ENCODE peak calls at places on chromosomes 13 and 19, in nine cellular contexts. One of them, this sample, is unnamed.

GRCh38 chr13:113669871-113670341 is 2.9 kb downstream of the GRK1 start:
- DNase-seq in progenitor cell of endocrine pancreas: no peak
- DNase-seq in foreskin keratinocyte: no peak
- DNase-seq in occipital lobe: no peak
- DNase-seq in breast epithelium: peak; percentile 41
- DNase-seq in iPS DF 19.7: no peak
- DNase-seq in small intestine: no peak
- DNase-seq in smooth muscle cell of the brain vasculature: no peak
- DNase-seq in NCI-H510A: no peak
- DNase-seq in this sample: no peak

GRCh38 chr19:13122980-13123957 is 5.2 kb downstream of the NACC1 start:
- DNase-seq in progenitor cell of endocrine pancreas: no peak
- DNase-seq in foreskin keratinocyte: no peak
- DNase-seq in occipital lobe: peak; percentile 35
- DNase-seq in breast epithelium: no peak
- DNase-seq in iPS DF 19.7: no peak
- DNase-seq in small intestine: no peak
- DNase-seq in smooth muscle cell of the brain vasculature: no peak
- DNase-seq in NCI-H510A: no peak
- DNase-seq in this sample: no peak

GRCh38 chr19:5171711-5172110 is 168.9 kb downstream of the PTPRS start:
- DNase-seq in progenitor cell of endocrine pancreas: no peak
- DNase-seq in foreskin keratinocyte: peak; percentile 39
- DNase-seq in occipital lobe: no peak
- DNase-seq in breast epithelium: no peak
- DNase-seq in iPS DF 19.7: no peak
- DNase-seq in small intestine: no peak
- DNase-seq in smooth muscle cell of the brain vasculature: no peak
- DNase-seq in NCI-H510A: no peak
- DNase-seq in this sample: no peak

GRCh38 chr13:75222031-75222430 is 259.9 kb downstream of the TBC1D4 start:
- DNase-seq in progenitor cell of endocrine pancreas: no peak
- DNase-seq in foreskin keratinocyte: peak; percentile 11
- DNase-seq in occipital lobe: no peak
- DNase-seq in breast epithelium: no peak
- DNase-seq in iPS DF 19.7: no peak
- DNase-seq in small intestine: no peak
- DNase-seq in smooth muscle cell of the brain vasculature: no peak
- DNase-seq in NCI-H510A: no peak
- DNase-seq in this sample: no peak

GRCh38 chr13:46951516-46951915 is 54.7 kb upstream of the HTR2A start:
- DNase-seq in progenitor cell of endocrine pancreas: no peak
- DNase-seq in foreskin keratinocyte: peak; percentile 92
- DNase-seq in occipital lobe: no peak
- DNase-seq in breast epithelium: no peak
- DNase-seq in iPS DF 19.7: no peak
- DNase-seq in small intestine: no peak
- DNase-seq in smooth muscle cell of the brain vasculature: no peak
- DNase-seq in NCI-H510A: no peak
- DNase-seq in this sample: no peak

GRCh38 chr19:18308948-18309325 is 13.9 kb downstream of the LSM4 start:
- DNase-seq in progenitor cell of endocrine pancreas: no peak
- DNase-seq in foreskin keratinocyte: no peak
- DNase-seq in occipital lobe: no peak
- DNase-seq in breast epithelium: no peak
- DNase-seq in iPS DF 19.7: no peak
- DNase-seq in small intestine: no peak
- DNase-seq in smooth muscle cell of the brain vasculature: no peak
- DNase-seq in NCI-H510A: no peak
- DNase-seq in this sample: no peak

GRCh38 chr13:81140675-81141074 is 799.7 kb upstream of the SPRY2 start:
- DNase-seq in progenitor cell of endocrine pancreas: no peak
- DNase-seq in foreskin keratinocyte: no peak
- DNase-seq in occipital lobe: no peak
- DNase-seq in breast epithelium: no peak
- DNase-seq in iPS DF 19.7: peak; percentile 47
- DNase-seq in small intestine: no peak
- DNase-seq in smooth muscle cell of the brain vasculature: no peak
- DNase-seq in NCI-H510A: no peak
- DNase-seq in this sample: no peak

GRCh38 chr19:35026418-35026817 is 3.9 kb upstream of the SCN1B start:
- DNase-seq in progenitor cell of endocrine pancreas: no peak
- DNase-seq in foreskin keratinocyte: no peak
- DNase-seq in occipital lobe: no peak
- DNase-seq in breast epithelium: no peak
- DNase-seq in iPS DF 19.7: no peak
- DNase-seq in small intestine: no peak
- DNase-seq in smooth muscle cell of the brain vasculature: no peak
- DNase-seq in NCI-H510A: no peak
- DNase-seq in this sample: no peak

GRCh38 chr19:12918253-12918652 is 840 bp downstream of the SYCE2 start:
- DNase-seq in progenitor cell of endocrine pancreas: no peak
- DNase-seq in foreskin keratinocyte: no peak
- DNase-seq in occipital lobe: no peak
- DNase-seq in breast epithelium: no peak
- DNase-seq in iPS DF 19.7: no peak
- DNase-seq in small intestine: no peak
- DNase-seq in smooth muscle cell of the brain vasculature: no peak
- DNase-seq in NCI-H510A: no peak
- DNase-seq in this sample: no peak

GRCh38 chr19:36257512-36257876 is 42.6 kb downstream of the ZNF146 start:
- DNase-seq in progenitor cell of endocrine pancreas: peak; percentile 68
- DNase-seq in foreskin keratinocyte: no peak
- DNase-seq in occipital lobe: peak; percentile 8
- DNase-seq in breast epithelium: no peak
- DNase-seq in iPS DF 19.7: no peak
- DNase-seq in small intestine: no peak
- DNase-seq in smooth muscle cell of the brain vasculature: no peak
- DNase-seq in NCI-H510A: no peak
- DNase-seq in this sample: no peak

GRCh38 chr19:41367848-41368301 is 3.9 kb upstream of the B9D2 start:
- DNase-seq in progenitor cell of endocrine pancreas: no peak
- DNase-seq in foreskin keratinocyte: peak; percentile 97
- DNase-seq in occipital lobe: no peak
- DNase-seq in breast epithelium: no peak
- DNase-seq in iPS DF 19.7: no peak
- DNase-seq in small intestine: peak; percentile 53
- DNase-seq in smooth muscle cell of the brain vasculature: no peak
- DNase-seq in NCI-H510A: no peak
- DNase-seq in this sample: peak; percentile 86

GRCh38 chr13:98619556-98619955 is 42.6 kb upstream of the STK24 start:
- DNase-seq in progenitor cell of endocrine pancreas: no peak
- DNase-seq in foreskin keratinocyte: peak; percentile 44
- DNase-seq in occipital lobe: no peak
- DNase-seq in breast epithelium: no peak
- DNase-seq in iPS DF 19.7: no peak
- DNase-seq in small intestine: no peak
- DNase-seq in smooth muscle cell of the brain vasculature: no peak
- DNase-seq in NCI-H510A: no peak
- DNase-seq in this sample: no peak

GRCh38 chr19:35206855-35207254 is 21.7 kb downstream of the FAM187B start:
- DNase-seq in progenitor cell of endocrine pancreas: no peak
- DNase-seq in foreskin keratinocyte: no peak
- DNase-seq in occipital lobe: no peak
- DNase-seq in breast epithelium: no peak
- DNase-seq in iPS DF 19.7: no peak
- DNase-seq in small intestine: no peak
- DNase-seq in smooth muscle cell of the brain vasculature: no peak
- DNase-seq in NCI-H510A: no peak
- DNase-seq in this sample: no peak

GRCh38 chr13:104597554-104598240 is 1531.5 kb upstream of the SLC10A2 start:
- DNase-seq in progenitor cell of endocrine pancreas: no peak
- DNase-seq in foreskin keratinocyte: no peak
- DNase-seq in occipital lobe: no peak
- DNase-seq in breast epithelium: no peak
- DNase-seq in iPS DF 19.7: no peak
- DNase-seq in small intestine: peak; percentile 44
- DNase-seq in smooth muscle cell of the brain vasculature: no peak
- DNase-seq in NCI-H510A: no peak
- DNase-seq in this sample: no peak